ENCODE peak calls at places on chromosomes 7 and 10, in seven cellular contexts. W is SK-N-SH, O is MM.1S, N is HFFc6, I is neural crest cell, J is retinal pigment epithelial cell, R is AG09319. Y is an unnamed sample.

GRCh38 chr7:19117081-19117869 is at the start of gene TWIST1:
- DNase-seq in W (peak; percentile 96), O (peak; percentile 59), N (peak; percentile 98), I (peak; percentile 46), J (no peak), R (peak; percentile 99), Y (peak; percentile 83)

GRCh38 chr7:79282882-79283602 is 170.4 kb downstream of the MAGI2 start:
- DNase-seq in W (no peak), O (no peak), N (peak; percentile 74), I (no peak), J (peak; percentile 87), R (peak; percentile 83), Y (no peak)

GRCh38 chr7:2029936-2030335 is 202.8 kb downstream of the MAD1L1 start:
- DNase-seq in W (peak; percentile 15), O (no peak), N (no peak), I (no peak), J (no peak), R (no peak), Y (no peak)

GRCh38 chr10:101217450-101218281 is 11.6 kb downstream of the LBX1 start:
- DNase-seq in W (peak; percentile 88), O (no peak), N (no peak), I (peak; percentile 74), J (no peak), R (no peak), Y (no peak)

GRCh38 chr10:34405611-34406462 is 409.3 kb downstream of the PARD3 start:
- DNase-seq in W (no peak), O (no peak), N (no peak), I (no peak), J (no peak), R (no peak), Y (no peak)

GRCh38 chr10:90775351-90776028 is 82.3 kb downstream of the HTR7 start:
- DNase-seq in W (no peak), O (peak; percentile 56), N (no peak), I (no peak), J (no peak), R (no peak), Y (no peak)

GRCh38 chr7:47653550-47654351 is 71.8 kb upstream of the TNS3 start:
- DNase-seq in W (peak; percentile 53), O (no peak), N (peak; percentile 14), I (no peak), J (no peak), R (no peak), Y (no peak)

GRCh38 chr10:129531195-129531968 is 64.3 kb downstream of the MGMT start:
- DNase-seq in W (no peak), O (no peak), N (no peak), I (no peak), J (peak; percentile 63), R (no peak), Y (no peak)

GRCh38 chr10:79136227-79137005 is 67.7 kb downstream of the ZMIZ1 start:
- DNase-seq in W (no peak), O (no peak), N (no peak), I (no peak), J (peak; percentile 52), R (no peak), Y (no peak)

GRCh38 chr7:92751902-92752901 is 84.2 kb downstream of the CDK6 start:
- DNase-seq in W (no peak), O (no peak), N (peak; percentile 89), I (no peak), J (peak; percentile 74), R (peak; percentile 84), Y (no peak)

GRCh38 chr10:13684252-13684791 is 97.6 kb downstream of the PRPF18 start:
- DNase-seq in W (no peak), O (no peak), N (no peak), I (peak; percentile 52), J (no peak), R (peak; percentile 2), Y (peak; percentile 46)

GRCh38 chr7:72924748-72925545 is at the start of gene POM121:
- DNase-seq in W (peak; percentile 95), O (peak; percentile 90), N (peak; percentile 68), I (peak; percentile 74), J (peak; percentile 62), R (peak; percentile 54), Y (peak; percentile 90)

GRCh38 chr7:25103766-25104165 is 21.3 kb downstream of the CYCS start:
- DNase-seq in W (no peak), O (no peak), N (no peak), I (no peak), J (no peak), R (no peak), Y (no peak)

GRCh38 chr10:122276611-122277205 is 5.6 kb downstream of the BTBD16 start:
- DNase-seq in W (no peak), O (no peak), N (peak; percentile 65), I (no peak), J (no peak), R (no peak), Y (no peak)
- TF ChIP-seq CTCF in W (no peak), O (no peak), N (no peak), I (no peak), J (no peak), R (no peak), Y (no peak)

GRCh38 chr7:51224811-51225581 is 91.6 kb downstream of the COBL start:
- DNase-seq in W (no peak), O (no peak), N (no peak), I (no peak), J (no peak), R (no peak), Y (no peak)
- TF ChIP-seq CTCF in W (no peak), O (no peak), N (no peak), I (no peak), J (peak; percentile 57), R (no peak), Y (no peak)

GRCh38 chr7:127413962-127414361 is 21.5 kb upstream of the ZNF800 start:
- DNase-seq in W (no peak), O (peak; percentile 80), N (no peak), I (no peak), J (no peak), R (no peak), Y (no peak)

GRCh38 chr7:127413326-127413725 is 20.8 kb upstream of the ZNF800 start:
- DNase-seq in W (no peak), O (no peak), N (no peak), I (no peak), J (no peak), R (no peak), Y (no peak)

GRCh38 chr7:127404282-127405049 is 12.0 kb upstream of the ZNF800 start:
- DNase-seq in W (no peak), O (no peak), N (no peak), I (no peak), J (no peak), R (no peak), Y (no peak)

GRCh38 chr7:127415060-127415742 is 22.7 kb upstream of the ZNF800 start:
- DNase-seq in W (no peak), O (no peak), N (no peak), I (no peak), J (no peak), R (no peak), Y (no peak)

GRCh38 chr7:127409629-127410028 is 17.1 kb upstream of the ZNF800 start:
- DNase-seq in W (no peak), O (no peak), N (peak; percentile 7), I (no peak), J (no peak), R (no peak), Y (no peak)
- TF ChIP-seq CTCF in W (peak; percentile 20), O (peak; percentile 31), N (peak; percentile 26), I (no peak), J (peak; percentile 17), R (no peak), Y (no peak)

GRCh38 chr7:64180989-64181388 is 26.0 kb upstream of the ZNF735 start:
- DNase-seq in W (peak; percentile 55), O (no peak), N (no peak), I (no peak), J (no peak), R (no peak), Y (no peak)
- TF ChIP-seq CTCF in W (peak; percentile 74), O (peak; percentile 28), N (peak; percentile 51), I (no peak), J (no peak), R (no peak), Y (no peak)

GRCh38 chr7:98280791-98281756 is at the start of gene BRI3:
- DNase-seq in W (peak; percentile 100), O (peak; percentile 94), N (peak; percentile 45), I (peak; percentile 73), J (no peak), R (peak; percentile 74), Y (peak; percentile 90)
- TF ChIP-seq CTCF in W (no peak), O (peak; percentile 9), N (peak; percentile 79), I (no peak), J (no peak), R (no peak), Y (no peak)

DNA sequence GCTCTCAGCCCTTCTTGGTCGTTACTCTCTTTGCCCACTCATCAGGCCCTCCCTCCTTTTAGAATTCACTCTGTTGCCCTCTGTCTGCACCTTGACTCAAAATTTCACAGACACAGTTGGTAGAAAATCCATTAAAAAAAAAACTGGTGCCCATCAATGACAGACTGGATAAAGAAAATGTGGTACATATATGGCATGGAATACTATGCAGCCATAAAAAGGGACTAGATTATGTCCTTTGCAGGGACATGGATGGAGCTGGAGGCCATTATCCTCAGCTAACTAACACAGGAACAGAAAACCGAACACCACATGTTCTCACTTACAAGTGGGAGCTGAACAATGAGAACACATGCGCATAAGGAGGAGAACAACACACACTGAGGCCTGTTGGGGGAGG is 115.7 kb downstream of the PARP12 start:
- DNase-seq in W (no peak), O (no peak), N (no peak), I (no peak), J (no peak), R (no peak), Y (no peak)
- TF ChIP-seq CTCF in W (no peak), O (no peak), N (no peak), I (no peak), J (no peak), R (no peak), Y (no peak)

GRCh38 chr10:70758757-70759514 is 26.2 kb downstream of the TBATA start:
- DNase-seq in W (peak; percentile 81), O (peak; percentile 59), N (peak; percentile 60), I (peak; percentile 82), J (peak; percentile 14), R (peak; percentile 36), Y (peak; percentile 54)
- TF ChIP-seq CTCF in W (peak; percentile 69), O (peak; percentile 61), N (peak; percentile 91), I (peak; percentile 88), J (peak; percentile 73), R (peak; percentile 74), Y (peak; percentile 80)